ENCODE peak calls at places on chromosomes 4 and X, in six cellular contexts. K is ovary, Q is heart right ventricle, H is NCI-H1105 treated with DMSO at 0.1 percent for 48 hours, D is dermis blood vessel endothelial cell, Z is retina. N is an unnamed sample.

GRCh38 chrX:140764401-140764919 is 54.9 kb downstream of the LINC00632 start:
- DNase-seq in K (peak; percentile 33), Q (no peak), H (peak; percentile 11), D (peak; percentile 0), Z (peak; percentile 76), N (peak; percentile 49)

GRCh38 chrX:57918750-57919436 is 8.6 kb upstream of the ZXDA start:
- DNase-seq in K (no peak), Q (peak; percentile 23), H (peak; percentile 18), D (peak; percentile 54), Z (peak; percentile 47), N (no peak)

GRCh38 chrX:131405497-131405896 is 116.4 kb upstream of the IGSF1 start:
- DNase-seq in K (no peak), Q (no peak), H (no peak), D (no peak), Z (no peak), N (no peak)

GRCh38 chr4:105503484-105503883 is 29.6 kb upstream of the PPA2 start:
- DNase-seq in K (no peak), Q (no peak), H (no peak), D (no peak), Z (no peak), N (no peak)

GRCh38 chrX:124257924-124258706 is 74.3 kb upstream of the TEX13D start:
- DNase-seq in K (no peak), Q (no peak), H (no peak), D (no peak), Z (no peak), N (no peak)

GRCh38 chrX:132181364-132181763 is 37.9 kb downstream of the RAP2C start:
- DNase-seq in K (no peak), Q (no peak), H (no peak), D (peak; percentile 6), Z (no peak), N (no peak)

GRCh38 chr4:77662396-77662795 is 56.8 kb downstream of the CXCL13 start:
- DNase-seq in K (no peak), Q (no peak), H (no peak), D (no peak), Z (no peak), N (no peak)

GRCh38 chr4:74583757-74584156 is 138.8 kb downstream of the AREG start:
- DNase-seq in K (no peak), Q (no peak), H (no peak), D (no peak), Z (no peak), N (no peak)

GRCh38 chrX:150934453-150934852 is 36.0 kb upstream of the CD99L2 start:
- DNase-seq in K (no peak), Q (peak; percentile 2), H (peak; percentile 25), D (no peak), Z (no peak), N (peak; percentile 9)

GRCh38 chr4:79645942-79646341 is 237.9 kb upstream of the GK2 start:
- DNase-seq in K (no peak), Q (no peak), H (no peak), D (no peak), Z (no peak), N (no peak)

GRCh38 chrX:2385224-2385623 is 115.6 kb downstream of the DHRSX start:
- DNase-seq in K (no peak), Q (no peak), H (no peak), D (no peak), Z (no peak), N (peak; percentile 91)

GRCh38 chr4:166165829-166166420 is 292.9 kb downstream of the TLL1 start:
- DNase-seq in K (no peak), Q (peak; percentile 9), H (peak; percentile 75), D (peak; percentile 89), Z (peak; percentile 67), N (peak; percentile 51)

GRCh38 chrX:145178268-145178667 is 69.0 kb upstream of the SPANXN1 start:
- DNase-seq in K (no peak), Q (no peak), H (no peak), D (no peak), Z (no peak), N (no peak)

GRCh38 chr4:88276952-88277710 is 7.2 kb downstream of the PPM1K start:
- DNase-seq in K (no peak), Q (no peak), H (no peak), D (no peak), Z (no peak), N (no peak)

GRCh38 chr4:56575820-56576429 is 70.3 kb downstream of the ARL9 start:
- DNase-seq in K (no peak), Q (no peak), H (peak; percentile 3), D (peak; percentile 55), Z (no peak), N (no peak)

GRCh38 chrX:136646602-136647239 is 1.2 kb upstream of the CD40LG start:
- DNase-seq in K (no peak), Q (no peak), H (no peak), D (no peak), Z (no peak), N (no peak)

GRCh38 chr4:73704314-73705055 is 35.9 kb upstream of the CXCL8 start:
- DNase-seq in K (peak; percentile 34), Q (peak; percentile 69), H (no peak), D (peak; percentile 97), Z (no peak), N (peak; percentile 99)

GRCh38 chr4:151522790-151523332 is 113.9 kb downstream of the FHIP1A start:
- DNase-seq in K (no peak), Q (no peak), H (no peak), D (no peak), Z (peak; percentile 59), N (no peak)

GRCh38 chr4:6198768-6199343 is 1.5 kb downstream of the JAKMIP1 start:
- DNase-seq in K (peak; percentile 57), Q (no peak), H (peak; percentile 7), D (no peak), Z (peak; percentile 74), N (no peak)

GRCh38 chrX:9163153-9163790 is 129.3 kb upstream of the FAM9B start:
- DNase-seq in K (no peak), Q (no peak), H (peak; percentile 82), D (peak; percentile 52), Z (no peak), N (no peak)

GRCh38 chrX:40483502-40483901 is 97.3 kb upstream of the ATP6AP2 start:
- DNase-seq in K (no peak), Q (no peak), H (no peak), D (no peak), Z (no peak), N (no peak)

GRCh38 chr4:30943356-30943755 is 223.2 kb downstream of the PCDH7 start:
- DNase-seq in K (no peak), Q (no peak), H (no peak), D (no peak), Z (no peak), N (no peak)

GRCh38 chr4:174828845-174829701 is at the start of gene GLRA3:
- DNase-seq in K (peak; percentile 34), Q (no peak), H (peak; percentile 92), D (no peak), Z (peak; percentile 93), N (peak; percentile 54)

GRCh38 chrX:46796574-46797191 is 37.8 kb upstream of the SLC9A7 start:
- DNase-seq in K (peak; percentile 86), Q (peak; percentile 66), H (peak; percentile 61), D (peak; percentile 76), Z (peak; percentile 53), N (peak; percentile 71)

GRCh38 chr4:158958489-158959270 is 144.2 kb upstream of the RAPGEF2 start:
- DNase-seq in K (no peak), Q (no peak), H (no peak), D (no peak), Z (no peak), N (no peak)

GRCh38 chr4:146368209-146368608 is 153.5 kb downstream of the SLC10A7 start:
- DNase-seq in K (no peak), Q (peak; percentile 12), H (no peak), D (peak; percentile 40), Z (no peak), N (no peak)

GRCh38 chrX:17535229-17535628 is 160.2 kb downstream of the NHS start:
- DNase-seq in K (no peak), Q (peak; percentile 7), H (no peak), D (peak; percentile 70), Z (no peak), N (no peak)

GRCh38 chr4:1208970-1209704 is 36.8 kb upstream of the SPON2 start:
- DNase-seq in K (peak; percentile 67), Q (no peak), H (no peak), D (no peak), Z (no peak), N (no peak)

GRCh38 chr4:10546-10870 is 42.6 kb upstream of the ZNF595 start:
- DNase-seq in K (no peak), Q (no peak), H (no peak), D (no peak), Z (no peak), N (no peak)

GRCh38 chrX:11836284-11836683 is 78.2 kb downstream of the MSL3 start:
- DNase-seq in K (no peak), Q (no peak), H (no peak), D (peak; percentile 39), Z (no peak), N (no peak)

GRCh38 chr4:77126844-77127614 is 30.0 kb upstream of the CCNG2 start:
- DNase-seq in K (no peak), Q (no peak), H (no peak), D (no peak), Z (no peak), N (no peak)

GRCh38 chr4:137417676-137418075 is 114.6 kb downstream of the PCDH18 start:
- DNase-seq in K (no peak), Q (no peak), H (no peak), D (no peak), Z (no peak), N (peak; percentile 4)

GRCh38 chr4:31052519-31052918 is 332.4 kb downstream of the PCDH7 start:
- DNase-seq in K (no peak), Q (no peak), H (no peak), D (no peak), Z (no peak), N (no peak)

GRCh38 chr4:138734746-138735145 is 280.8 kb upstream of the NOCT start:
- DNase-seq in K (no peak), Q (no peak), H (no peak), D (peak; percentile 76), Z (no peak), N (peak; percentile 57)

GRCh38 chrX:128020701-128021100 is 31.5 kb downstream of the ACTRT1 start:
- DNase-seq in K (no peak), Q (no peak), H (no peak), D (peak; percentile 83), Z (no peak), N (peak; percentile 0)

GRCh38 chr4:168484626-168485025 is 4.3 kb upstream of the DDX60L start:
- DNase-seq in K (no peak), Q (no peak), H (no peak), D (no peak), Z (no peak), N (peak; percentile 36)

GRCh38 chr4:159446266-159446976 is 343.5 kb downstream of the RAPGEF2 start:
- DNase-seq in K (no peak), Q (peak; percentile 59), H (peak; percentile 51), D (peak; percentile 84), Z (peak; percentile 71), N (peak; percentile 52)

GRCh38 chrX:21740329-21741274 is 17.3 kb downstream of the SMPX start:
- DNase-seq in K (peak; percentile 34), Q (peak; percentile 13), H (no peak), D (no peak), Z (no peak), N (peak; percentile 26)

N was measured in brain microvascular endothelial cell.